ENCODE peak calls at places on chromosomes 3 and 15, in ten cellular contexts. L, J, W, H, I, S, Z, F, Q and T are unnamed samples.

GRCh38 chr3:101383156-101383575 is 62.8 kb upstream of the IMPG2 start:
- DNase-seq in L (no peak), J (no peak), W (peak), H (no peak), I (no peak), S (peak), Z (no peak), F (no peak), Q (no peak), T (no peak)

GRCh38 chr3:133871368-133872090 is 24.2 kb downstream of the RAB6B start:
- DNase-seq in L (no peak), J (no peak), W (no peak), H (no peak), I (no peak), S (no peak), Z (no peak), F (no peak), Q (no peak), T (no peak)

GRCh38 chr3:59451041-59451763 is 401.4 kb upstream of the CFAP20DC start:
- DNase-seq in L (peak), J (no peak), W (no peak), H (peak), I (no peak), S (no peak), Z (peak), F (peak), Q (peak), T (no peak)

GRCh38 chr15:90232941-90233700 is 620 bp downstream of the CIB1 start:
- DNase-seq in L (peak), J (no peak), W (no peak), H (peak), I (peak), S (peak), Z (peak), F (peak), Q (peak), T (peak)

GRCh38 chr3:77254967-77255831 is 215.3 kb downstream of the ROBO2 start:
- DNase-seq in L (no peak), J (no peak), W (no peak), H (peak), I (no peak), S (peak), Z (no peak), F (peak), Q (no peak), T (no peak)

GRCh38 chr15:72797834-72798233 is 14.3 kb upstream of the ADPGK start:
- DNase-seq in L (no peak), J (no peak), W (no peak), H (no peak), I (no peak), S (no peak), Z (no peak), F (no peak), Q (no peak), T (no peak)

GRCh38 chr3:50423543-50423942 is 64.2 kb upstream of the TMEM115 start:
- DNase-seq in L (no peak), J (no peak), W (no peak), H (no peak), I (no peak), S (no peak), Z (no peak), F (no peak), Q (no peak), T (no peak)

GRCh38 chr3:38627956-38628355 is 21.5 kb downstream of the SCN5A start:
- DNase-seq in L (peak), J (no peak), W (no peak), H (no peak), I (no peak), S (no peak), Z (no peak), F (peak), Q (no peak), T (no peak)

GRCh38 chr3:68172039-68172438 is 517.6 kb upstream of the SUCLG2 start:
- DNase-seq in L (no peak), J (no peak), W (no peak), H (no peak), I (no peak), S (no peak), Z (no peak), F (no peak), Q (no peak), T (no peak)

GRCh38 chr3:161295325-161295724 is 74.2 kb downstream of the NMD3 start:
- DNase-seq in L (no peak), J (no peak), W (no peak), H (peak), I (no peak), S (no peak), Z (no peak), F (no peak), Q (no peak), T (no peak)